ENCODE peak calls at places on chromosomes 5 and 9, in ten cellular contexts. E is fibroblast of pulmonary artery; N is uterus; U is NCI-H460; X is activated T-cell treated with anti-CD3 and anti-CD28 coated beads, Interleukin-2, amount 50 U/mL, for 24 hours; Z is hippocampal formation; C is WTC11; G is stimulated activated naive CD8-positive, alpha-beta T cell treated with anti-CD3 and anti-CD28 coated beads, Interleukin-15, amount 100 ng/mL, for 72 hours; V is HuH-7.5; F is ELR. K is an unnamed sample.

GRCh38 chr9:21788752-21789151 is 13.7 kb upstream of the MTAP start:
- DNase-seq in E (no peak), N (no peak), U (no peak), X (no peak), Z (no peak), C (no peak), G (no peak), V (no peak), F (no peak), K (no peak)

GRCh38 chr5:119468286-119468685 is 16.0 kb downstream of the HSD17B4 start:
- DNase-seq in E (no peak), N (no peak), U (no peak), X (no peak), Z (no peak), C (no peak), G (no peak), V (no peak), F (no peak), K (no peak)

GRCh38 chr5:136042665-136043121 is 13.9 kb downstream of the TGFBI start:
- DNase-seq in E (no peak), N (no peak), U (no peak), X (no peak), Z (no peak), C (no peak), G (no peak), V (no peak), F (peak; percentile 43), K (no peak)

GRCh38 chr9:116100711-116101111 is 52.9 kb upstream of the PAPPA start:
- DNase-seq in E (peak; percentile 77), N (no peak), U (no peak), X (no peak), Z (no peak), C (no peak), G (no peak), V (no peak), F (peak; percentile 56), K (no peak)

GRCh38 chr9:15277400-15278137 is 29.4 kb downstream of the TTC39B start:
- DNase-seq in E (peak; percentile 54), N (no peak), U (peak; percentile 20), X (no peak), Z (peak; percentile 14), C (no peak), G (no peak), V (no peak), F (peak; percentile 23), K (no peak)

GRCh38 chr9:124852829-124853531 is at the start of gene WDR38:
- DNase-seq in E (peak; percentile 67), N (peak; percentile 72), U (peak; percentile 81), X (peak; percentile 88), Z (peak; percentile 44), C (peak; percentile 80), G (peak; percentile 87), V (peak; percentile 98), F (peak; percentile 87), K (peak; percentile 50)

GRCh38 chr9:98980291-98980690 is 36.6 kb downstream of the COL15A1 start:
- DNase-seq in E (no peak), N (no peak), U (no peak), X (no peak), Z (no peak), C (no peak), G (no peak), V (no peak), F (no peak), K (no peak)

GRCh38 chr9:134301387-134302129 is 24.7 kb upstream of the RXRA start:
- DNase-seq in E (no peak), N (no peak), U (no peak), X (peak; percentile 64), Z (no peak), C (no peak), G (peak; percentile 74), V (peak; percentile 71), F (no peak), K (no peak)

GRCh38 chr9:35267716-35268115 is 105.9 kb downstream of the UNC13B start:
- DNase-seq in E (peak; percentile 80), N (no peak), U (no peak), X (no peak), Z (no peak), C (no peak), G (no peak), V (no peak), F (no peak), K (no peak)

GRCh38 chr9:79565245-79565644 is 6.5 kb upstream of the TLE4 start:
- DNase-seq in E (no peak), N (no peak), U (no peak), X (peak; percentile 37), Z (no peak), C (no peak), G (no peak), V (no peak), F (peak; percentile 51), K (no peak)

GRCh38 chr9:4584636-4585035 is 77.5 kb upstream of the PLPP6 start:
- DNase-seq in E (no peak), N (no peak), U (no peak), X (no peak), Z (no peak), C (no peak), G (no peak), V (no peak), F (no peak), K (no peak)

GRCh38 chr5:76690704-76691469 is 25.0 kb upstream of the F2R start:
- DNase-seq in E (peak; percentile 45), N (no peak), U (no peak), X (no peak), Z (no peak), C (no peak), G (no peak), V (no peak), F (peak; percentile 53), K (no peak)

GRCh38 chr9:110583237-110583636 is 3.7 kb upstream of the SVEP1 start:
- DNase-seq in E (peak; percentile 67), N (no peak), U (peak; percentile 8), X (no peak), Z (no peak), C (no peak), G (no peak), V (no peak), F (peak; percentile 51), K (no peak)